ENCODE peak calls at places on chromosomes 5 and 9, in five cellular contexts. One of them, this sample, is unnamed.

GRCh38 chr5:142426129-142426641 is 101.4 kb upstream of the SPRY4 start:
- DNase-seq in NCI-H1092: no peak
- DNase-seq in lower lobe of right lung: no peak
- DNase-seq in AG04449: no peak
- DNase-seq in frontal cortex: no peak
- DNase-seq in this sample: peak; percentile 68

GRCh38 chr9:16207161-16207560 is 654.3 kb downstream of the CCDC171 start:
- DNase-seq in frontal cortex: no peak
- DNase-seq in AG04449: no peak
- DNase-seq in lower lobe of right lung: no peak
- DNase-seq in NCI-H1092: no peak
- DNase-seq in this sample: peak; percentile 39

GRCh38 chr5:135487839-135488514 is 35.8 kb upstream of the TIFAB start:
- DNase-seq in NCI-H1092: no peak
- DNase-seq in AG04449: no peak
- DNase-seq in lower lobe of right lung: no peak
- DNase-seq in frontal cortex: no peak
- DNase-seq in this sample: no peak

GRCh38 chr5:150129813-150130492 is 25.7 kb downstream of the PDGFRB start:
- DNase-seq in lower lobe of right lung: peak; percentile 75
- DNase-seq in AG04449: no peak
- DNase-seq in NCI-H1092: no peak
- DNase-seq in frontal cortex: peak; percentile 74
- DNase-seq in this sample: peak; percentile 80

GRCh38 chr9:116816484-116816883 is 129.4 kb downstream of the TRIM32 start:
- DNase-seq in NCI-H1092: no peak
- DNase-seq in AG04449: no peak
- DNase-seq in lower lobe of right lung: no peak
- DNase-seq in frontal cortex: no peak
- DNase-seq in this sample: no peak

GRCh38 chr9:116713266-116713665 is 26.2 kb downstream of the TRIM32 start:
- DNase-seq in lower lobe of right lung: no peak
- DNase-seq in frontal cortex: no peak
- DNase-seq in NCI-H1092: peak; percentile 8
- DNase-seq in AG04449: no peak
- DNase-seq in this sample: peak; percentile 37

GRCh38 chr9:104879555-104880318 is 48.2 kb downstream of the ABCA1 start:
- DNase-seq in lower lobe of right lung: no peak
- DNase-seq in frontal cortex: no peak
- DNase-seq in NCI-H1092: no peak
- DNase-seq in AG04449: no peak
- DNase-seq in this sample: peak; percentile 45

GRCh38 chr5:5321137-5321536 is 101.3 kb upstream of the ICE1 start:
- DNase-seq in NCI-H1092: no peak
- DNase-seq in frontal cortex: no peak
- DNase-seq in lower lobe of right lung: no peak
- DNase-seq in AG04449: no peak
- DNase-seq in this sample: no peak

GRCh38 chr9:122806661-122807060 is 6.7 kb downstream of the OR1K1 start:
- DNase-seq in frontal cortex: no peak
- DNase-seq in AG04449: no peak
- DNase-seq in NCI-H1092: no peak
- DNase-seq in lower lobe of right lung: no peak
- DNase-seq in this sample: no peak

GRCh38 chr9:126376311-126376902 is 49.8 kb downstream of the MVB12B start:
- DNase-seq in frontal cortex: no peak
- DNase-seq in lower lobe of right lung: no peak
- DNase-seq in NCI-H1092: no peak
- DNase-seq in AG04449: no peak
- DNase-seq in this sample: no peak

GRCh38 chr5:55102345-55102744 is at the start of gene GZMA:
- DNase-seq in frontal cortex: no peak
- DNase-seq in lower lobe of right lung: no peak
- DNase-seq in NCI-H1092: no peak
- DNase-seq in AG04449: no peak
- DNase-seq in this sample: no peak

GRCh38 chr9:78245401-78245800 is 9.5 kb downstream of the CEP78 start:
- DNase-seq in AG04449: no peak
- DNase-seq in NCI-H1092: no peak
- DNase-seq in lower lobe of right lung: no peak
- DNase-seq in frontal cortex: no peak
- DNase-seq in this sample: no peak

GRCh38 chr9:137161558-137162483 is 8.0 kb downstream of the LRRC26 start:
- DNase-seq in AG04449: no peak
- DNase-seq in NCI-H1092: no peak
- DNase-seq in lower lobe of right lung: no peak
- DNase-seq in frontal cortex: no peak
- DNase-seq in this sample: no peak

GRCh38 chr9:27679338-27679737 is 106.1 kb upstream of the C9orf72 start:
- DNase-seq in lower lobe of right lung: no peak
- DNase-seq in NCI-H1092: no peak
- DNase-seq in AG04449: no peak
- DNase-seq in frontal cortex: no peak
- DNase-seq in this sample: no peak

GRCh38 chr5:138974227-138975063 is 99.3 kb upstream of the LRRTM2 start:
- DNase-seq in lower lobe of right lung: no peak
- DNase-seq in frontal cortex: no peak
- DNase-seq in AG04449: no peak
- DNase-seq in NCI-H1092: no peak
- DNase-seq in this sample: peak; percentile 89

GRCh38 chr5:180915924-180916323 is 17.0 kb downstream of the BTNL8 start:
- DNase-seq in AG04449: no peak
- DNase-seq in NCI-H1092: no peak
- DNase-seq in frontal cortex: no peak
- DNase-seq in lower lobe of right lung: no peak
- DNase-seq in this sample: no peak

GRCh38 chr9:105865315-105865714 is 171.0 kb downstream of the TMEM38B start:
- DNase-seq in frontal cortex: no peak
- DNase-seq in AG04449: no peak
- DNase-seq in lower lobe of right lung: no peak
- DNase-seq in NCI-H1092: no peak
- DNase-seq in this sample: no peak

GRCh38 chr5:27015758-27016157 is 22.6 kb downstream of the CDH9 start:
- DNase-seq in lower lobe of right lung: no peak
- DNase-seq in AG04449: no peak
- DNase-seq in NCI-H1092: peak; percentile 27
- DNase-seq in frontal cortex: no peak
- DNase-seq in this sample: no peak

GRCh38 chr9:114097613-114098020 is 1.5 kb downstream of the KIF12 start:
- DNase-seq in AG04449: no peak
- DNase-seq in NCI-H1092: no peak
- DNase-seq in lower lobe of right lung: no peak
- DNase-seq in frontal cortex: no peak
- DNase-seq in this sample: peak; percentile 26

GRCh38 chr5:55063220-55063863 is 39.1 kb upstream of the GZMA start:
- DNase-seq in NCI-H1092: no peak
- DNase-seq in AG04449: no peak
- DNase-seq in frontal cortex: no peak
- DNase-seq in lower lobe of right lung: no peak
- DNase-seq in this sample: peak; percentile 4

GRCh38 chr9:129520082-129520481 is 100.8 kb downstream of the C9orf50 start:
- DNase-seq in AG04449: no peak
- DNase-seq in NCI-H1092: no peak
- DNase-seq in frontal cortex: no peak
- DNase-seq in lower lobe of right lung: no peak
- DNase-seq in this sample: no peak

GRCh38 chr9:123011878-123012528 is 21.5 kb upstream of the GPR21 start:
- DNase-seq in lower lobe of right lung: no peak
- DNase-seq in frontal cortex: no peak
- DNase-seq in AG04449: peak; percentile 9
- DNase-seq in NCI-H1092: no peak
- DNase-seq in this sample: no peak

GRCh38 chr5:124252094-124252750 is 494.2 kb downstream of the ZNF608 start:
- DNase-seq in lower lobe of right lung: no peak
- DNase-seq in frontal cortex: no peak
- DNase-seq in AG04449: no peak
- DNase-seq in NCI-H1092: peak; percentile 35
- DNase-seq in this sample: peak; percentile 21

GRCh38 chr5:110386782-110387181 is 339.7 kb downstream of the TMEM232 start:
- DNase-seq in AG04449: peak; percentile 52
- DNase-seq in NCI-H1092: no peak
- DNase-seq in lower lobe of right lung: no peak
- DNase-seq in frontal cortex: no peak
- DNase-seq in this sample: peak; percentile 87

GRCh38 chr5:173720341-173721258 is 104.2 kb upstream of the BOD1 start:
- DNase-seq in NCI-H1092: no peak
- DNase-seq in AG04449: no peak
- DNase-seq in lower lobe of right lung: no peak
- DNase-seq in frontal cortex: no peak
- DNase-seq in this sample: no peak

GRCh38 chr5:167699434-167699833 is 592.0 kb upstream of the WWC1 start:
- DNase-seq in frontal cortex: no peak
- DNase-seq in AG04449: peak; percentile 99
- DNase-seq in lower lobe of right lung: no peak
- DNase-seq in NCI-H1092: no peak
- DNase-seq in this sample: peak; percentile 98

GRCh38 chr5:116476903-116477537 is 97.6 kb downstream of the SEMA6A start:
- DNase-seq in NCI-H1092: no peak
- DNase-seq in lower lobe of right lung: no peak
- DNase-seq in frontal cortex: no peak
- DNase-seq in AG04449: no peak
- DNase-seq in this sample: no peak

This sample was measured in astrocyte of the hippocampus.